ENCODE peak calls at places on chromosomes 3 and 15, in six cellular contexts. A is HFFc6, X is stromal cell of bone marrow, L is thoracic aorta, U is GM03348, F is progenitor cell of endocrine pancreas. T is an unnamed sample.

GRCh38 chr3:36678216-36679013 is 85.9 kb downstream of the DCLK3 start:
- DNase-seq in F (no peak), U (no peak), A (peak; percentile 58), L (no peak), X (no peak), T (no peak)

GRCh38 chr3:12662593-12663310 is 1.2 kb downstream of the RAF1 start:
- DNase-seq in A (peak; percentile 22), X (peak; percentile 13), F (peak; percentile 26), U (peak; percentile 41), L (no peak), T (peak; percentile 49)

GRCh38 chr3:164418426-164418825 is 659.9 kb downstream of the SI start:
- DNase-seq in U (no peak), F (no peak), X (no peak), A (no peak), L (no peak), T (no peak)

GRCh38 chr15:85772668-85773067 is 22.1 kb downstream of the KLHL25 start:
- DNase-seq in A (no peak), U (no peak), X (no peak), L (no peak), F (no peak), T (no peak)

GRCh38 chr15:77029166-77030041 is 34.5 kb downstream of the PSTPIP1 start:
- DNase-seq in L (no peak), X (no peak), A (no peak), F (peak; percentile 8), U (no peak), T (peak; percentile 19)

GRCh38 chr3:176159796-176160195 is 1037.5 kb downstream of the TBL1XR1 start:
- DNase-seq in X (no peak), F (no peak), U (no peak), A (peak; percentile 6), L (no peak), T (no peak)

GRCh38 chr3:42052867-42053351 is 38.2 kb upstream of the TRAK1 start:
- DNase-seq in A (no peak), X (no peak), L (no peak), U (no peak), F (no peak), T (no peak)

GRCh38 chr3:161413127-161413854 is 42.0 kb upstream of the SPTSSB start:
- DNase-seq in A (no peak), U (no peak), F (no peak), L (peak; percentile 7), X (peak; percentile 76), T (no peak)

GRCh38 chr3:191257286-191257685 is 58.2 kb downstream of the OSTN start:
- DNase-seq in X (no peak), F (no peak), U (no peak), A (no peak), L (no peak), T (no peak)

GRCh38 chr3:56347219-56347871 is 120.9 kb downstream of the ERC2 start:
- DNase-seq in U (no peak), F (peak; percentile 10), A (no peak), X (no peak), L (no peak), T (no peak)

T was measured in HuH-7.5.